ENCODE peak calls at places on chromosomes 5 and 9, in four cellular contexts. C, H, Z and E are unnamed samples.

GRCh38 chr9:35398651-35399335 is 91.1 kb upstream of the RUSC2 start:
- DNase-seq in H (no peak), C (no peak), Z (no peak), E (no peak)

GRCh38 chr5:103273952-103274351 is 15.4 kb downstream of the MACIR start:
- DNase-seq in C (no peak), H (no peak), Z (peak; percentile 65), E (no peak)

GRCh38 chr9:113590389-113590788 is 126.9 kb downstream of the RGS3 start:
- DNase-seq in C (no peak), H (no peak), Z (no peak), E (no peak)

GRCh38 chr5:99724732-99725131 is 795.9 kb upstream of the CHD1 start:
- DNase-seq in C (no peak), H (no peak), Z (no peak), E (no peak)

GRCh38 chr5:91245871-91246270 is 137.2 kb downstream of the ARRDC3 start:
- DNase-seq in H (no peak), Z (no peak), C (no peak), E (no peak)

GRCh38 chr9:91177661-91178280 is 183.9 kb downstream of the AUH start:
- DNase-seq in Z (peak; percentile 74), C (no peak), H (no peak), E (no peak)

GRCh38 chr5:6411141-6411540 is 32.8 kb upstream of the MED10 start:
- DNase-seq in Z (no peak), H (no peak), C (no peak), E (no peak)

GRCh38 chr9:128245293-128246151 is 30.3 kb downstream of the GOLGA2 start:
- DNase-seq in H (no peak), Z (no peak), C (peak; percentile 64), E (no peak)

GRCh38 chr9:121322037-121322736 is 47.9 kb downstream of the STOM start:
- DNase-seq in H (no peak), C (no peak), Z (peak; percentile 94), E (peak; percentile 48)

GRCh38 chr5:14075937-14076336 is 67.2 kb upstream of the TRIO start:
- DNase-seq in C (no peak), Z (no peak), H (no peak), E (no peak)

GRCh38 chr5:149797897-149798296 is 67.8 kb downstream of the PPARGC1B start:
- DNase-seq in C (no peak), H (no peak), Z (no peak), E (no peak)